ENCODE peak calls at places on chromosomes 16 and 17, in eight cellular contexts. Z is MM.1S, F is tibial nerve, S is GM12865, K is A549, Y is OCI-LY7, W is heart left ventricle, N is kidney epithelial cell. V is an unnamed sample.
A peak's percentile ranks its signal among the peaks of the same experiment; 100 is the strongest.

GRCh38 chr17:41518789-41519449 is at the start of gene KRT15:
- DNase-seq in Z (peak; percentile 9), Y (no peak), F (no peak), N (no peak), W (no peak), K (no peak), S (no peak), V (peak; percentile 94)

GRCh38 chr17:82648761-82649474 is 674 bp upstream of the WDR45B start:
- DNase-seq in Y (peak; percentile 77), K (peak; percentile 38), F (peak; percentile 34), W (peak; percentile 71), S (no peak), N (no peak), Z (no peak), V (no peak)

GRCh38 chr16:1141201-1141600 is 11.7 kb upstream of the CACNA1H start:
- DNase-seq in Z (no peak), K (no peak), N (no peak), W (no peak), Y (no peak), S (no peak), F (no peak), V (no peak)

GRCh38 chr17:1053661-1054360 is 56.9 kb downstream of the TIMM22 start:
- DNase-seq in N (no peak), Z (no peak), S (no peak), K (no peak), Y (no peak), W (peak; percentile 55), F (no peak), V (no peak)

GRCh38 chr16:57916735-57917450 is 54.0 kb downstream of the CNGB1 start:
- DNase-seq in Y (no peak), N (peak; percentile 48), S (no peak), Z (no peak), K (peak; percentile 28), W (no peak), F (no peak), V (peak; percentile 79)

GRCh38 chr17:76899414-76899813 is 31.2 kb downstream of the MGAT5B start:
- DNase-seq in F (no peak), W (no peak), N (no peak), Y (no peak), Z (no peak), K (no peak), S (no peak), V (no peak)

GRCh38 chr17:8153550-8153956 is 1.3 kb upstream of the PER1 start:
- DNase-seq in Y (no peak), S (no peak), F (peak; percentile 90), W (peak; percentile 85), Z (no peak), N (peak; percentile 95), K (peak; percentile 98), V (peak; percentile 98)

GRCh38 chr16:11047057-11047456 is 102.7 kb downstream of the CLEC16A start:
- DNase-seq in S (no peak), Z (no peak), N (no peak), F (no peak), K (no peak), W (no peak), Y (no peak), V (no peak)

GRCh38 chr17:2853722-2854580 is 57.7 kb downstream of the RAP1GAP2 start:
- DNase-seq in F (no peak), N (no peak), K (peak; percentile 55), S (no peak), Y (peak; percentile 62), W (peak; percentile 51), Z (no peak), V (peak; percentile 49)

GRCh38 chr16:74448990-74449389 is 27.7 kb upstream of the CLEC18B start:
- DNase-seq in Y (no peak), Z (no peak), W (peak; percentile 85), N (peak; percentile 56), K (peak; percentile 73), F (peak; percentile 78), S (no peak), V (peak; percentile 84)

GRCh38 chr16:83363521-83363920 is 444.3 kb upstream of the HSBP1 start:
- DNase-seq in Z (no peak), W (no peak), S (no peak), Y (no peak), F (no peak), N (no peak), K (no peak), V (peak; percentile 36)

GRCh38 chr17:80195671-80196529 is 24.2 kb downstream of the SGSH start:
- DNase-seq in W (no peak), Y (peak; percentile 51), N (no peak), F (no peak), S (peak; percentile 43), K (no peak), Z (peak; percentile 23), V (no peak)

GRCh38 chr17:77352441-77352840 is 211.7 kb downstream of the SEC14L1 start:
- DNase-seq in Y (no peak), W (no peak), Z (no peak), K (no peak), F (no peak), S (no peak), N (no peak), V (no peak)

GRCh38 chr17:81929253-81930141 is 2.0 kb upstream of the MAFG start:
- DNase-seq in Z (no peak), N (no peak), W (no peak), F (no peak), Y (no peak), K (no peak), S (no peak), V (no peak)

GRCh38 chr16:29860218-29860617 is 2.8 kb downstream of the CDIPT start:
- DNase-seq in Z (no peak), N (no peak), F (no peak), K (no peak), S (no peak), Y (no peak), W (no peak), V (no peak)

GRCh38 chr16:68090109-68090508 is 4.9 kb downstream of the NFATC3 start:
- DNase-seq in F (no peak), Z (no peak), N (no peak), W (no peak), S (no peak), Y (peak; percentile 60), K (no peak), V (no peak)
- H3K4me3 ChIP-seq in F (no peak overlapping the region), Z (no peak overlapping the region), N (no peak overlapping the region), W (no peak overlapping the region), S (peak overlapping the region; percentile 22), Y (peak overlapping the region; percentile 60), K (no peak overlapping the region), V (no peak overlapping the region)

DNA sequence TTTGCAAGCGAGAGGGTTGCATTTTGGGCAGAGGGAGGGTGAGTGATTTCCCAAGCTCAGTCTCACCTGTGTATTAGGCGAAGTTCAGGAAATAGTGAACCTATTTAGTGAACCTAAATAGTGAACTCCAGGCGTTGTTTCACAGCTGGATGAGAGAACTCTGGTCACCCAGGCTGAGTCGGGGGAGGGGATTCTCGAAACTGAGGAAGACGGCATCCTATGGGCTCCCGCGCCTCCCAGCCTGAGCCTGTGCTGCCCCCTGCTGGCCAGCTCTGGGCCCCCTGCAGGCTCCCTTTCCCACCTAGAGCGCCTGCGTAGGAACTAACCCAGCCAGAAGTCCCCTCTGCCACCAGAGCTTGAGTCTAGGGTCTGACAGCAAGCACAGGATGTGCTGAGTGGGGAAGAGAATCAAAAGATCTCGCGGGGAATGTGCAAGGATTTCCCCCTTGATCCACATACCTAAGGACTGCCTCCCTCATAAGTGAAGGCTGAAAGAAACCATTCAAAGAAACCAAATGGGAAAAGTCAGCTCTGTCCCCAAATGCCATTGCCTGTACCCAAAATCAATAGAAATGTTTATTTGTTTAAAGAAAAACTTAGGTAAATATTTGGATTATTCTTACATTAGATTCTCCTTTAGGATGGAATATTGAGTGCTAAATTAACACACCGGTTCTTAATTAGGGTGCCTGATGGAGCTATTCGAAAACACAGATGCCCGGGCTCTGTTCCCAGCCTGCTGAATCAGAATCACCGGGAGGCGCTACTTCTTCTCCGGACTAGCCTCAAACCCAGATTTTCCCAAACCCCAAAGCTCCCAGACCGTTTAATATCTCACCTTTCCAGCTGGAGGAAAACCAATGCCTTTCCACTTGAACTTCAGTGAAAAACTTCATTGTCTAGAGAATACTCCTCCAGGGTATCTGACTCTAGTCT is 14.8 kb upstream of the MARVELD3 start:
- DNase-seq in S (peak; percentile 89), W (peak; percentile 39), N (no peak), K (peak; percentile 76), Y (peak; percentile 79), Z (peak; percentile 71), F (peak; percentile 58), V (peak; percentile 63)
- TF ChIP-seq CTCF in S (peak; percentile 98), W (peak; percentile 71), N (peak; percentile 99), K (peak; percentile 94), Y (peak; percentile 80), Z (peak; percentile 84), F (peak; percentile 75), V (peak; percentile 94)

GRCh38 chr17:18361837-18362380 is 1.4 kb downstream of the SHMT1 start:
- DNase-seq in F (no peak), Y (peak; percentile 9), K (no peak), Z (no peak), S (no peak), N (no peak), W (no peak), V (no peak)
- H3K4me3 ChIP-seq in F (peak overlapping the region; percentile 81), Y (peak overlapping the region; percentile 85), K (peak overlapping the region; percentile 71), Z (peak overlapping the region; percentile 94), S (no peak overlapping the region), N (no peak overlapping the region), W (no peak overlapping the region), V (peak overlapping the region; percentile 76)

DNA sequence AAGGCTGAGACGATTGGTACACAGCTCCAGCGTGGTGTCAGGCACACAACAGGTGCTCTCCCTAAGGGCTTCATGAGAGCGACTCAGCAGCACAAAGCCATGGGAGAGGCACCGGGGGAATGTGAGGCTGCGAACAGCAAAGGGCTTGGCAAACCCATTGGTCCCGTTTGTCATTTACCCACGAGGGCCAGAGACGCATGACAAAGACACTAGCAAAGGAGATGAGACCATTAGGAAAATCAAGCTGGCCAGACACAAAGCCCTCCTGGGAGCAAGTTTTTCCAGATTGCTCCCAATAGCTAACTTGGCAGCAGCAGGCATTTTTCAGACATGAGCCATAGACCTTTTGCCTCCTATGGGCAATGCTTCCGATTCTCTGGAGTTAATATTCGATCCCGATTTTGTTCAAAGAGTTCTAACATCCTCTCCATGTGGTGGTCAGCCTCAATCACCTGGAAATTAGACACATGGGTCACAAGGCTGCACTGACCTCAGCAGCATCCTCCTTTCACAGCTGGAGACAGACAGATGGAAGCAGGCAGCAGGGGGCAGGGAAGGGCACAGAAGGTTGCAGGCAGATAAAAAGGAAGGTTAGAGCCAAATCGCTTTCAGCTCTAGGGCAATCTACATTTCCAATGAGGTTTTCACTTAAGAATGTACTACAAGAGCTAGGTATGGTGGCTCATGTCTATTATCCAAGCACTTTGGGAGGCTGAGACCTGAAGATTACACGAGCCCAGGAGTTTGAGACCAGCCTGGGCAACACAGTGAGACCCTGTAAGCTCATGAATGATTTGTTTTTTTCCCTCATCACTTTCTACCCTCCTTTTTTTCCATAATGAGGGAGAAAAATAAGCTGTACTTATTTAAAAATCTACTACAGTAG is 38.1 kb downstream of the TK2 start:
- DNase-seq in S (no peak), Y (peak; percentile 35), Z (no peak), W (peak; percentile 60), K (peak; percentile 90), N (peak; percentile 84), F (peak; percentile 46), V (peak; percentile 91)
- TF ChIP-seq CTCF in S (no peak), Y (peak; percentile 57), Z (peak; percentile 26), W (no peak), K (no peak), N (peak; percentile 3), F (no peak), V (peak; percentile 7)

GRCh38 chr17:37092701-37093100 is 143.9 kb downstream of the AATF start:
- DNase-seq in S (no peak), N (no peak), W (no peak), F (no peak), Y (no peak), Z (no peak), K (no peak), V (no peak)
- H3K4me3 ChIP-seq in S (no peak overlapping the region), N (no peak overlapping the region), W (no peak overlapping the region), F (no peak overlapping the region), Y (no peak overlapping the region), Z (no peak overlapping the region), K (no peak overlapping the region), V (no peak overlapping the region)

V was measured in epithelial cell of esophagus.